ENCODE peak calls at places on chromosomes 12 and 14, in nine cellular contexts. B is choroid plexus epithelial cell, T is Daoy, S is T-cell, H is fibroblast of gingiva, L is omental fat pad, J is neuronal stem cell, M is AG08395, R is aorta. P is an unnamed sample.

GRCh38 chr12:2212971-2213869 is 160.4 kb downstream of the CACNA1C start:
- DNase-seq in H (no peak), B (peak; percentile 31), S (no peak), J (peak; percentile 20), L (no peak), T (no peak), M (no peak), R (no peak), P (no peak)

GRCh38 chr12:44015333-44015941 is 179.6 kb downstream of the TMEM117 start:
- DNase-seq in T (peak; percentile 30), S (no peak), B (peak; percentile 68), H (peak; percentile 50), J (peak; percentile 43), R (no peak), M (peak; percentile 45), L (no peak), P (peak; percentile 36)

GRCh38 chr14:54933006-54933405 is 30.4 kb upstream of the GCH1 start:
- DNase-seq in B (no peak), J (no peak), L (no peak), R (no peak), S (no peak), T (no peak), M (no peak), H (no peak), P (no peak)

GRCh38 chr14:103856105-103856504 is 8.7 kb upstream of the PPP1R13B start:
- DNase-seq in H (no peak), B (no peak), T (no peak), M (no peak), J (no peak), L (no peak), R (no peak), S (no peak), P (no peak)

GRCh38 chr12:131699434-131699833 is 11.5 kb upstream of the SFSWAP start:
- DNase-seq in R (no peak), S (no peak), T (no peak), M (no peak), L (no peak), J (no peak), B (peak; percentile 3), H (no peak), P (no peak)

GRCh38 chr12:33562401-33562800 is 122.8 kb upstream of the SYT10 start:
- DNase-seq in H (no peak), J (no peak), T (no peak), L (no peak), M (no peak), S (no peak), B (no peak), R (no peak), P (no peak)

GRCh38 chr14:103552011-103552797 is 10.3 kb downstream of the BAG5 start:
- DNase-seq in S (no peak), J (no peak), B (no peak), H (peak; percentile 85), T (peak; percentile 36), R (peak; percentile 82), L (no peak), M (peak; percentile 79), P (no peak)

GRCh38 chr12:117551698-117552097 is 190.3 kb upstream of the NOS1 start:
- DNase-seq in L (no peak), M (no peak), S (no peak), T (no peak), J (no peak), R (no peak), B (no peak), H (no peak), P (no peak)

GRCh38 chr12:50022903-50023302 is 2.4 kb downstream of the RACGAP1 start:
- DNase-seq in J (no peak), L (no peak), M (no peak), B (no peak), H (no peak), R (no peak), S (no peak), T (no peak), P (no peak)

GRCh38 chr12:96136720-96137378 is 57.3 kb upstream of the ELK3 start:
- DNase-seq in R (no peak), L (no peak), M (no peak), S (no peak), J (no peak), T (peak; percentile 48), H (no peak), B (no peak), P (peak; percentile 17)

GRCh38 chr12:52005903-52006703 is 643 bp upstream of the TAMALIN start:
- DNase-seq in R (peak; percentile 87), L (no peak), T (no peak), S (no peak), M (no peak), H (no peak), B (no peak), J (no peak), P (no peak)

GRCh38 chr14:71426001-71426400 is 506.2 kb upstream of the RGS6 start:
- DNase-seq in L (no peak), T (no peak), S (no peak), M (no peak), B (no peak), H (no peak), R (no peak), J (no peak), P (no peak)

GRCh38 chr14:91252901-91253794 is 8.6 kb upstream of the GPR68 start:
- DNase-seq in S (peak; percentile 66), R (no peak), B (no peak), M (peak; percentile 56), J (no peak), T (peak; percentile 45), H (no peak), L (no peak), P (no peak)

GRCh38 chr14:75274899-75275569 is 3.6 kb upstream of the FOS start:
- DNase-seq in T (no peak), R (peak; percentile 88), S (peak; percentile 61), J (no peak), H (no peak), L (no peak), M (no peak), B (peak; percentile 99), P (no peak)

GRCh38 chr12:128290938-128291337 is 24.0 kb downstream of the TMEM132C start:
- DNase-seq in S (no peak), M (no peak), L (no peak), T (no peak), R (no peak), B (no peak), J (no peak), H (no peak), P (no peak)

GRCh38 chr14:75905505-75905904 is 76.3 kb downstream of the TGFB3 start:
- DNase-seq in B (peak; percentile 85), J (no peak), T (peak; percentile 18), S (no peak), R (peak; percentile 83), L (no peak), H (peak; percentile 16), M (no peak), P (no peak)

GRCh38 chr14:73526036-73526984 is 10.6 kb upstream of the ACOT1 start:
- DNase-seq in B (no peak), T (peak; percentile 51), J (no peak), L (no peak), H (peak; percentile 26), M (no peak), R (no peak), S (no peak), P (peak; percentile 77)

GRCh38 chr12:98646165-98646764 is 1.2 kb downstream of the APAF1 start:
- DNase-seq in S (no peak), J (no peak), L (no peak), T (peak; percentile 12), R (no peak), B (peak; percentile 43), H (peak; percentile 11), M (no peak), P (no peak)

GRCh38 chr12:48029811-48030650 is 25.8 kb upstream of the COL2A1 start:
- DNase-seq in H (no peak), R (no peak), M (no peak), L (no peak), T (no peak), S (no peak), J (no peak), B (peak; percentile 28), P (no peak)

GRCh38 chr12:107207931-107208515 is 114.7 kb upstream of the CRY1 start:
- DNase-seq in T (no peak), R (no peak), L (no peak), S (no peak), M (no peak), J (no peak), H (no peak), B (peak; percentile 79), P (no peak)

GRCh38 chr12:2794261-2794735 is 472 bp upstream of the FKBP4 start:
- DNase-seq in L (no peak), T (no peak), H (peak; percentile 21), J (peak; percentile 42), B (no peak), S (peak; percentile 22), M (peak; percentile 68), R (no peak), P (no peak)